ENCODE peak calls at places on chromosome 1, in six cellular contexts. One of them, this sample, is unnamed.

GRCh38 chr1:16984717-16985116 is 4.3 kb upstream of the MFAP2 start:
- DNase-seq in neural progenitor cell: no peak
- DNase-seq in HAP-1: no peak
- DNase-seq in body of pancreas: peak; percentile 30
- DNase-seq in uterus: peak; percentile 91
- DNase-seq in psoas muscle: peak; percentile 84
- DNase-seq in this sample: no peak

GRCh38 chr1:183590225-183591191 is at the start of gene NCF2:
- DNase-seq in uterus: no peak
- DNase-seq in HAP-1: no peak
- DNase-seq in body of pancreas: no peak
- DNase-seq in neural progenitor cell: no peak
- DNase-seq in psoas muscle: no peak
- DNase-seq in this sample: no peak

GRCh38 chr1:1360511-1361169 is 2.3 kb upstream of the MXRA8 start:
- DNase-seq in body of pancreas: no peak
- DNase-seq in psoas muscle: peak; percentile 91
- DNase-seq in uterus: peak; percentile 82
- DNase-seq in neural progenitor cell: peak; percentile 71
- DNase-seq in HAP-1: no peak
- DNase-seq in this sample: no peak

GRCh38 chr1:41689139-41689538 is 204.7 kb upstream of the EDN2 start:
- DNase-seq in HAP-1: no peak
- DNase-seq in uterus: no peak
- DNase-seq in body of pancreas: no peak
- DNase-seq in neural progenitor cell: no peak
- DNase-seq in psoas muscle: no peak
- DNase-seq in this sample: no peak

GRCh38 chr1:11823366-11824137 is 17.6 kb downstream of the CLCN6 start:
- DNase-seq in neural progenitor cell: no peak
- DNase-seq in psoas muscle: no peak
- DNase-seq in uterus: no peak
- DNase-seq in body of pancreas: no peak
- DNase-seq in HAP-1: no peak
- DNase-seq in this sample: no peak

GRCh38 chr1:22117851-22118250 is 25.0 kb downstream of the WNT4 start:
- DNase-seq in psoas muscle: no peak
- DNase-seq in neural progenitor cell: no peak
- DNase-seq in body of pancreas: no peak
- DNase-seq in uterus: peak; percentile 50
- DNase-seq in HAP-1: no peak
- DNase-seq in this sample: no peak

GRCh38 chr1:107622975-107623374 is 342.0 kb downstream of the VAV3 start:
- DNase-seq in psoas muscle: no peak
- DNase-seq in HAP-1: no peak
- DNase-seq in uterus: no peak
- DNase-seq in neural progenitor cell: no peak
- DNase-seq in body of pancreas: no peak
- DNase-seq in this sample: no peak

GRCh38 chr1:115172270-115172669 is 83.0 kb upstream of the TSPAN2 start:
- DNase-seq in HAP-1: no peak
- DNase-seq in uterus: no peak
- DNase-seq in body of pancreas: no peak
- DNase-seq in psoas muscle: no peak
- DNase-seq in neural progenitor cell: no peak
- DNase-seq in this sample: no peak

GRCh38 chr1:192530254-192530653 is 45.3 kb upstream of the RGS1 start:
- DNase-seq in psoas muscle: no peak
- DNase-seq in body of pancreas: no peak
- DNase-seq in neural progenitor cell: no peak
- DNase-seq in HAP-1: no peak
- DNase-seq in uterus: no peak
- DNase-seq in this sample: no peak

GRCh38 chr1:6601049-6601864 is 1.4 kb downstream of the KLHL21 start:
- DNase-seq in body of pancreas: peak; percentile 89
- DNase-seq in HAP-1: peak; percentile 51
- DNase-seq in neural progenitor cell: peak; percentile 43
- DNase-seq in uterus: peak; percentile 87
- DNase-seq in psoas muscle: peak; percentile 92
- DNase-seq in this sample: no peak

GRCh38 chr1:93874025-93874651 is 4.9 kb downstream of the DNTTIP2 start:
- DNase-seq in psoas muscle: no peak
- DNase-seq in neural progenitor cell: peak; percentile 56
- DNase-seq in HAP-1: no peak
- DNase-seq in body of pancreas: no peak
- DNase-seq in uterus: no peak
- DNase-seq in this sample: no peak

GRCh38 chr1:240575976-240576666 is 35.8 kb downstream of the GREM2 start:
- DNase-seq in neural progenitor cell: no peak
- DNase-seq in HAP-1: no peak
- DNase-seq in psoas muscle: no peak
- DNase-seq in body of pancreas: no peak
- DNase-seq in uterus: no peak
- DNase-seq in this sample: no peak

GRCh38 chr1:185916866-185917265 is 182.7 kb downstream of the HMCN1 start:
- DNase-seq in body of pancreas: no peak
- DNase-seq in uterus: no peak
- DNase-seq in neural progenitor cell: no peak
- DNase-seq in psoas muscle: no peak
- DNase-seq in HAP-1: no peak
- DNase-seq in this sample: no peak

GRCh38 chr1:41574842-41575241 is 90.4 kb upstream of the EDN2 start:
- DNase-seq in uterus: no peak
- DNase-seq in psoas muscle: no peak
- DNase-seq in neural progenitor cell: no peak
- DNase-seq in body of pancreas: no peak
- DNase-seq in HAP-1: no peak
- DNase-seq in this sample: no peak

GRCh38 chr1:160874935-160875334 is 10.0 kb downstream of the ITLN1 start:
- DNase-seq in psoas muscle: no peak
- DNase-seq in HAP-1: no peak
- DNase-seq in body of pancreas: no peak
- DNase-seq in uterus: no peak
- DNase-seq in neural progenitor cell: no peak
- DNase-seq in this sample: no peak

GRCh38 chr1:100387644-100388350 is 35.5 kb downstream of the CDC14A start:
- DNase-seq in psoas muscle: no peak
- DNase-seq in neural progenitor cell: no peak
- DNase-seq in uterus: no peak
- DNase-seq in HAP-1: no peak
- DNase-seq in body of pancreas: no peak
- DNase-seq in this sample: no peak

GRCh38 chr1:53130598-53130877 is 11.9 kb downstream of the SLC1A7 start:
- DNase-seq in uterus: no peak
- DNase-seq in neural progenitor cell: no peak
- DNase-seq in psoas muscle: peak; percentile 28
- DNase-seq in body of pancreas: no peak
- DNase-seq in HAP-1: no peak
- DNase-seq in this sample: no peak

GRCh38 chr1:75233302-75233929 is 99.2 kb downstream of the LHX8 start:
- DNase-seq in uterus: no peak
- DNase-seq in HAP-1: peak; percentile 46
- DNase-seq in psoas muscle: no peak
- DNase-seq in neural progenitor cell: peak; percentile 49
- DNase-seq in body of pancreas: no peak
- DNase-seq in this sample: peak; percentile 11

GRCh38 chr1:242524571-242525359 is at the start of gene PLD5:
- DNase-seq in body of pancreas: peak; percentile 9
- DNase-seq in HAP-1: peak; percentile 47
- DNase-seq in neural progenitor cell: peak; percentile 73
- DNase-seq in psoas muscle: no peak
- DNase-seq in uterus: no peak
- DNase-seq in this sample: no peak

GRCh38 chr1:154344977-154345837 is 19.9 kb downstream of the ATP8B2 start:
- DNase-seq in neural progenitor cell: peak; percentile 82
- DNase-seq in psoas muscle: no peak
- DNase-seq in uterus: no peak
- DNase-seq in body of pancreas: peak; percentile 58
- DNase-seq in HAP-1: peak; percentile 28
- DNase-seq in this sample: no peak

GRCh38 chr1:53583021-53583902 is 124.1 kb downstream of the DMRTB1 start:
- DNase-seq in body of pancreas: no peak
- DNase-seq in neural progenitor cell: no peak
- DNase-seq in psoas muscle: no peak
- DNase-seq in HAP-1: no peak
- DNase-seq in uterus: peak; percentile 7
- DNase-seq in this sample: no peak

GRCh38 chr1:50873458-50874187 is 86.4 kb downstream of the FAF1 start:
- DNase-seq in HAP-1: peak; percentile 53
- DNase-seq in uterus: peak; percentile 20
- DNase-seq in neural progenitor cell: peak; percentile 77
- DNase-seq in psoas muscle: no peak
- DNase-seq in body of pancreas: peak; percentile 83
- DNase-seq in this sample: peak; percentile 58

GRCh38 chr1:109040627-109041613 is 982 bp downstream of the WDR47 start:
- DNase-seq in psoas muscle: peak; percentile 60
- DNase-seq in neural progenitor cell: peak; percentile 72
- DNase-seq in body of pancreas: peak; percentile 17
- DNase-seq in HAP-1: peak; percentile 36
- DNase-seq in uterus: peak; percentile 19
- DNase-seq in this sample: no peak

GRCh38 chr1:111212634-111213335 is 12.3 kb upstream of the DENND2D start:
- DNase-seq in body of pancreas: no peak
- DNase-seq in HAP-1: no peak
- DNase-seq in uterus: no peak
- DNase-seq in neural progenitor cell: no peak
- DNase-seq in psoas muscle: no peak
- DNase-seq in this sample: no peak

GRCh38 chr1:26887125-26887524 is 3.0 kb downstream of the GPN2 start:
- DNase-seq in psoas muscle: no peak
- DNase-seq in neural progenitor cell: peak; percentile 51
- DNase-seq in HAP-1: no peak
- DNase-seq in uterus: no peak
- DNase-seq in body of pancreas: peak; percentile 30
- DNase-seq in this sample: no peak

GRCh38 chr1:184622136-184622823 is 132.4 kb downstream of the EDEM3 start:
- DNase-seq in HAP-1: no peak
- DNase-seq in uterus: peak; percentile 93
- DNase-seq in psoas muscle: peak; percentile 89
- DNase-seq in neural progenitor cell: no peak
- DNase-seq in body of pancreas: peak; percentile 33
- DNase-seq in this sample: no peak

GRCh38 chr1:110224240-110224995 is 14.3 kb downstream of the KCNC4 start:
- DNase-seq in body of pancreas: no peak
- DNase-seq in neural progenitor cell: no peak
- DNase-seq in HAP-1: no peak
- DNase-seq in psoas muscle: no peak
- DNase-seq in uterus: no peak
- DNase-seq in this sample: no peak

GRCh38 chr1:5667513-5668325 is 324.5 kb downstream of the NPHP4 start:
- DNase-seq in body of pancreas: no peak
- DNase-seq in uterus: no peak
- DNase-seq in neural progenitor cell: no peak
- DNase-seq in HAP-1: no peak
- DNase-seq in psoas muscle: no peak
- DNase-seq in this sample: no peak

GRCh38 chr1:211920602-211921226 is 90.2 kb upstream of the LPGAT1 start:
- DNase-seq in neural progenitor cell: no peak
- DNase-seq in uterus: no peak
- DNase-seq in psoas muscle: no peak
- DNase-seq in HAP-1: no peak
- DNase-seq in body of pancreas: no peak
- DNase-seq in this sample: no peak

GRCh38 chr1:169692766-169693460 is 18.5 kb downstream of the SELL start:
- DNase-seq in psoas muscle: no peak
- DNase-seq in neural progenitor cell: no peak
- DNase-seq in uterus: no peak
- DNase-seq in HAP-1: no peak
- DNase-seq in body of pancreas: no peak
- DNase-seq in this sample: no peak
- H3K4me1 ChIP-seq in psoas muscle: no peaks in the 10 kb centered on the region
- H3K4me1 ChIP-seq in neural progenitor cell: no peaks in the 10 kb centered on the region
- H3K4me1 ChIP-seq in uterus: no peaks in the 10 kb centered on the region
- H3K4me1 ChIP-seq in HAP-1: peaks cover 6% of the 10 kb centered on the region
- H3K4me1 ChIP-seq in body of pancreas: no peaks in the 10 kb centered on the region
- H3K4me1 ChIP-seq in this sample: peaks cover 3% of the 10 kb centered on the region

GRCh38 chr1:201048521-201048920 is 25.0 kb upstream of the KIF21B start:
- DNase-seq in body of pancreas: no peak
- DNase-seq in HAP-1: no peak
- DNase-seq in neural progenitor cell: no peak
- DNase-seq in uterus: no peak
- DNase-seq in psoas muscle: peak; percentile 49
- DNase-seq in this sample: no peak
- H3K4me1 ChIP-seq in body of pancreas: no peaks in the 10 kb centered on the region
- H3K4me1 ChIP-seq in HAP-1: no peaks in the 10 kb centered on the region
- H3K4me1 ChIP-seq in neural progenitor cell: no peaks in the 10 kb centered on the region
- H3K4me1 ChIP-seq in uterus: no peaks in the 10 kb centered on the region
- H3K4me1 ChIP-seq in psoas muscle: peaks cover 3% of the 10 kb centered on the region
- H3K4me1 ChIP-seq in this sample: peaks cover 1% of the 10 kb centered on the region

GRCh38 chr1:200365897-200366426 is 43.9 kb downstream of the ZNF281 start:
- DNase-seq in psoas muscle: no peak
- DNase-seq in HAP-1: no peak
- DNase-seq in body of pancreas: no peak
- DNase-seq in neural progenitor cell: no peak
- DNase-seq in uterus: no peak
- DNase-seq in this sample: no peak
- H3K4me1 ChIP-seq in psoas muscle: peaks cover 3% of the 10 kb centered on the region
- H3K4me1 ChIP-seq in HAP-1: peaks cover 20% of the 10 kb centered on the region
- H3K4me1 ChIP-seq in body of pancreas: peaks cover 12% of the 10 kb centered on the region
- H3K4me1 ChIP-seq in neural progenitor cell: peaks cover 42% of the 10 kb centered on the region
- H3K4me1 ChIP-seq in uterus: no peaks in the 10 kb centered on the region
- H3K4me1 ChIP-seq in this sample: peaks cover 10% of the 10 kb centered on the region

GRCh38 chr1:8460784-8461183 is 142.9 kb downstream of the SLC45A1 start:
- DNase-seq in body of pancreas: no peak
- DNase-seq in neural progenitor cell: peak; percentile 46
- DNase-seq in uterus: no peak
- DNase-seq in HAP-1: no peak
- DNase-seq in psoas muscle: no peak
- DNase-seq in this sample: no peak

GRCh38 chr1:8457771-8458409 is 140.0 kb downstream of the SLC45A1 start:
- DNase-seq in psoas muscle: no peak
- DNase-seq in body of pancreas: no peak
- DNase-seq in neural progenitor cell: no peak
- DNase-seq in uterus: no peak
- DNase-seq in HAP-1: no peak
- DNase-seq in this sample: no peak

GRCh38 chr1:8458607-8459006 is 140.7 kb downstream of the SLC45A1 start:
- DNase-seq in uterus: no peak
- DNase-seq in HAP-1: no peak
- DNase-seq in body of pancreas: no peak
- DNase-seq in neural progenitor cell: no peak
- DNase-seq in psoas muscle: no peak
- DNase-seq in this sample: no peak

GRCh38 chr1:8461341-8462110 is 143.6 kb downstream of the SLC45A1 start:
- DNase-seq in body of pancreas: no peak
- DNase-seq in psoas muscle: no peak
- DNase-seq in uterus: no peak
- DNase-seq in HAP-1: no peak
- DNase-seq in neural progenitor cell: no peak
- DNase-seq in this sample: no peak

DNA sequence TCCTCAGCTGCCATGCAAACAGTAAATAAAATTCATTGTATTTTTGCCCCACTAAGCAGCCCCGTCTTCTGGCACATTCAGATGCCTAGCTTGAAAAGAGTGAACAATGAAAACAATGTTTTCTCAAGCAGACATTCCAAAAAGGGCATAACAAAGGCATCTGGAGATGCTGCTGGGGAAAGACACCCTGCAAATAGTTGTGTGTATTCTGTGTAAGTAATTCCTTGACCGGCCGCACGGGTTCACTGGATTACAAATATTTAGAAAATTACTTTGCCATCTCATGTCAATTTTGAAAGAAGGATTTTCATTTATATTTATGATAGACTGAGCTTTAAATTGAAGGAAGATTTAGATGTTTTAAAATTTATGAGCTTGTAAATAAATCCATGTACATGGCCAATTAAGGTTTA is 142.2 kb downstream of the SLC45A1 start:
- DNase-seq in HAP-1: peak; percentile 80
- DNase-seq in neural progenitor cell: peak; percentile 79
- DNase-seq in psoas muscle: no peak
- DNase-seq in uterus: no peak
- DNase-seq in body of pancreas: no peak
- DNase-seq in this sample: peak; percentile 45
- H3K4me1 ChIP-seq in HAP-1: peaks cover 8% of the 10 kb centered on the region
- H3K4me1 ChIP-seq in neural progenitor cell: peaks cover 62% of the 10 kb centered on the region
- H3K4me1 ChIP-seq in psoas muscle: peaks cover 52% of the 10 kb centered on the region
- H3K4me1 ChIP-seq in uterus: peaks cover 4% of the 10 kb centered on the region
- H3K4me1 ChIP-seq in body of pancreas: peaks cover 41% of the 10 kb centered on the region
- H3K4me1 ChIP-seq in this sample: peaks cover 8% of the 10 kb centered on the region